ENCODE peak calls at places on chromosomes 12 and 14, in six cellular contexts. W is AG09319, G is AG09309, S is pancreas, V is body of pancreas, N is osteocyte. P is an unnamed sample.

GRCh38 chr12:113299619-113300237 is 35.2 kb downstream of the SLC8B1 start:
- DNase-seq in W (peak; percentile 36), G (peak; percentile 43), S (peak; percentile 59), V (peak; percentile 54), N (no peak), P (peak; percentile 87)

GRCh38 chr12:124626841-124627502 is 59.6 kb upstream of the NCOR2 start:
- DNase-seq in W (no peak), G (no peak), S (no peak), V (peak; percentile 60), N (no peak), P (no peak)

GRCh38 chr12:1319215-1319614 is 275.2 kb downstream of the FBXL14 start:
- DNase-seq in W (no peak), G (no peak), S (no peak), V (no peak), N (no peak), P (no peak)

GRCh38 chr12:7439579-7440505 is 4.1 kb downstream of the CD163L1 start:
- DNase-seq in W (peak; percentile 4), G (no peak), S (peak; percentile 40), V (peak; percentile 57), N (peak; percentile 87), P (no peak)

GRCh38 chr14:50100824-50101223 is 15.5 kb downstream of the VCPKMT start:
- DNase-seq in W (no peak), G (no peak), S (no peak), V (no peak), N (no peak), P (no peak)

GRCh38 chr14:92647499-92648279 is 100.7 kb downstream of the LGMN start:
- DNase-seq in W (no peak), G (no peak), S (no peak), V (no peak), N (no peak), P (no peak)

GRCh38 chr14:32611752-32612151 is 282.7 kb downstream of the AKAP6 start:
- DNase-seq in W (no peak), G (peak; percentile 62), S (no peak), V (no peak), N (no peak), P (no peak)

GRCh38 chr12:103901518-103902173 is 28.6 kb upstream of the HSP90B1 start:
- DNase-seq in W (no peak), G (no peak), S (no peak), V (no peak), N (peak; percentile 34), P (no peak)

GRCh38 chr14:90419200-90419599 is 22.4 kb downstream of the CALM1 start:
- DNase-seq in W (peak; percentile 75), G (peak; percentile 85), S (peak; percentile 69), V (peak; percentile 67), N (no peak), P (peak; percentile 89)

GRCh38 chr14:37251778-37252177 is 54.0 kb downstream of the MIPOL1 start:
- DNase-seq in W (no peak), G (no peak), S (no peak), V (no peak), N (no peak), P (no peak)

GRCh38 chr14:99203080-99203479 is 68.9 kb downstream of the BCL11B start:
- DNase-seq in W (no peak), G (no peak), S (no peak), V (no peak), N (no peak), P (no peak)

GRCh38 chr12:61385771-61386170 is 874.4 kb upstream of the USP15 start:
- DNase-seq in W (no peak), G (no peak), S (no peak), V (no peak), N (no peak), P (no peak)

GRCh38 chr12:66144796-66145754 is 14.5 kb upstream of the LLPH start:
- DNase-seq in W (peak; percentile 46), G (peak; percentile 43), S (peak; percentile 39), V (peak; percentile 46), N (no peak), P (peak; percentile 76)

GRCh38 chr12:11885261-11886038 is 185.3 kb upstream of the BCL2L14 start:
- DNase-seq in W (no peak), G (no peak), S (peak; percentile 54), V (peak; percentile 62), N (no peak), P (peak; percentile 74)

GRCh38 chr12:68113644-68114043 is 45.9 kb downstream of the IFNG start:
- DNase-seq in W (no peak), G (no peak), S (no peak), V (peak; percentile 10), N (no peak), P (peak; percentile 41)
- TF ChIP-seq CTCF in W (no peak), G (peak; percentile 19), S (no peak), V (no peak), N (no peak), P (peak; percentile 16)

DNA sequence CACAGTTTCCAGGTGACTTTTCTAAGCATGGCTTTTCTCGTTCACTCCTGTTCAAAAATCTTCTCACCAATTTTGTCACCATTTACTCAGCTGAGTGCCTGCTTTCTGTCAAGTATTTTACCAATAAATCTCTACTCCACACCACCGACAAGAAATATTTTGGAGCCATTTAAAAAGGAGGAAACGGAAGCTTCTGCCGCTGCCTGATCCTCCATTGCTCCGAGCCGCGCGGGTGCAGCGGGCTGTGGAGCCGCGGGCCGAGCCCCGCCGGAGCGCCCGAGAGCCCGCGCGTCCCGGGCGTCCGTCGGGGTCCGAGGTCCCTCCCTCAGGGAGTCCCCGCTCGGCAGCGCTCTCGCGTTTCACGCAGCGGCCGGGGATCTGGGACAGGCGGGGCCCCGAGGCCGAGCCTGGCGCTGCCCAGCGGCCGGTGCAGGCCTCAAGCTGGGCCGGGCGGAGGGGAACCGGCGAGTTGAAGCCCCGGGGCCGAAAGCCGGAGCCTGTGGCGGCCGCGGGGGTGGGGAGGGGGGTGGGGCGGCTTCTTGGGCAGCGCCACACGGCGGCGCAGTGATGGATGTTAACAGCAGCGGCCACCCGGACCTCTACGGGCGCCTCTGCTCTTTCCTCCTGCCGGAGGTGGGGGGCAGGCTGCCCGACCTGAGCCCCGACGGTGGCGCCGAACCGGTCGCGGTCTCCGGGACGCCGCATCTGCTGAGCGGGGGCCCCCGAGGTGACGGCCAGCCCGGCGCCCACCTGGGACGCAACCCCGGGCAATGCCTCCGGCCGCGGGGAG is 1.1 kb upstream of the HEBP1 start:
- DNase-seq in W (no peak), G (no peak), S (peak; percentile 48), V (peak; percentile 68), N (peak; percentile 87), P (peak; percentile 41)
- TF ChIP-seq CTCF in W (peak; percentile 44), G (peak; percentile 51), S (no peak), V (peak; percentile 35), N (peak; percentile 63), P (no peak)

GRCh38 chr14:104574536-104574935 is 5.0 kb upstream of the C14orf180 start:
- DNase-seq in W (no peak), G (no peak), S (no peak), V (no peak), N (no peak), P (no peak)

GRCh38 chr14:104579507-104579906 is at the start of gene C14orf180:
- DNase-seq in W (no peak), G (no peak), S (peak; percentile 62), V (peak; percentile 84), N (no peak), P (no peak)

GRCh38 chr14:104576607-104577332 is 2.8 kb upstream of the C14orf180 start:
- DNase-seq in W (no peak), G (no peak), S (no peak), V (peak; percentile 39), N (no peak), P (peak; percentile 29)

GRCh38 chr14:104574978-104575377 is 4.6 kb upstream of the C14orf180 start:
- DNase-seq in W (no peak), G (no peak), S (no peak), V (no peak), N (no peak), P (no peak)

GRCh38 chr14:104577457-104578301 is 1.9 kb upstream of the C14orf180 start:
- DNase-seq in W (no peak), G (no peak), S (no peak), V (no peak), N (no peak), P (no peak)
- TF ChIP-seq CTCF in W (no peak), G (no peak), S (no peak), V (no peak), N (no peak), P (no peak)

GRCh38 chr12:121227294-121227693 is 17.4 kb downstream of the P2RX4 start:
- DNase-seq in W (no peak), G (no peak), S (peak; percentile 79), V (peak; percentile 93), N (no peak), P (peak; percentile 83)
- TF ChIP-seq CTCF in W (no peak), G (no peak), S (no peak), V (no peak), N (no peak), P (no peak)

GRCh38 chr14:23060536-23061260 is 3.4 kb upstream of the CDH24 start:
- DNase-seq in W (no peak), G (no peak), S (no peak), V (no peak), N (no peak), P (no peak)
- TF ChIP-seq CTCF in W (no peak), G (no peak), S (no peak), V (no peak), N (no peak), P (no peak)

GRCh38 chr12:6361834-6362233 is 13.5 kb downstream of the SCNN1A start:
- DNase-seq in W (no peak), G (no peak), S (no peak), V (no peak), N (no peak), P (peak; percentile 79)

GRCh38 chr12:6364037-6364360 is 11.4 kb downstream of the SCNN1A start:
- DNase-seq in W (no peak), G (no peak), S (no peak), V (no peak), N (no peak), P (no peak)

GRCh38 chr12:6362383-6362782 is 13.0 kb downstream of the SCNN1A start:
- DNase-seq in W (no peak), G (no peak), S (no peak), V (no peak), N (no peak), P (no peak)

GRCh38 chr12:6363010-6363329 is 12.4 kb downstream of the SCNN1A start:
- DNase-seq in W (no peak), G (no peak), S (no peak), V (no peak), N (no peak), P (no peak)

DNA sequence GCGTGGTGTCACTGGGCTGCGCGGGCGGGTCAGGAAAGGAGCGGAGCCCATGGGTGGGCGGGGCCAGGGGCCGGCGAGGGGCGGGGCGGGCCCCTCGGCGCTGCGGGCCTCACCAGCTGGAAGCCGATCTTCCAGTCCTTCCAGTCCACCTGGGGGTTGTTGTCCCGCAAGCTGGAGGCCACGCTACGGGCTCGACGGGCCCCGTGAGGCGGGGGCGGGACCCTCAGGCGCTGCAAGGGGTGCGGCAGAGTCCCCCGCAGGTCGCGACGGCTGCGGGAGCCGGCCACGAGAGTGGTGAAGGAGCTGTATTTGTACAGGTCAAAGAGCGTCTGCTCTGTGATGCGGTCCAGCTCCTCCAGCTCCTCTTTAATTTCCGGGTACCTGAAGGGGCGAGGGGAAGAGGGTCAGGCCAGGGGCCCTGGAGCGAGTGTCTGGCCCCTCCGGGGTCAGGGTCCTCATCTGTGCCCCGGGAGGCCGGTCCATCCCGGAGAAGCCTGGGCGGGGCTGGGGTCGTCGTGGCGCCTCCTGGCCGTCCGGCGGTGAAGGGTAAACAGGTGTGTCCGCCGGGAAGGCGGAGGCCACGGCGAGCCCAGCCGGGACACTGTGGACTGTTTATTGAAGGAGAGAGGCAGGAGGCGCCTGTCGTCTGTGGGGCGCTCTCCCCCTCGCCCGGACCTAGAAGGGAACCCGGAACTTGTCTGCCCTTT is 11.9 kb downstream of the SCNN1A start:
- DNase-seq in W (no peak), G (no peak), S (peak; percentile 82), V (peak; percentile 87), N (no peak), P (peak; percentile 83)
- TF ChIP-seq CTCF in W (no peak), G (no peak), S (no peak), V (no peak), N (no peak), P (no peak)

P was measured in Calu3.